ENCODE peak calls at places on chromosomes 5 and 9, in nine cellular contexts. One of them, this sample, is unnamed.
A peak's percentile ranks its signal among the peaks of the same experiment; 100 is the strongest.

GRCh38 chr5:135149956-135150723 is 116.1 kb upstream of the PITX1 start:
- DNase-seq in CD8-positive, alpha-beta T cell: peak; percentile 43
- DNase-seq in heart left ventricle: no peak
- DNase-seq in Panc1: no peak
- DNase-seq in psoas muscle: no peak
- DNase-seq in left ventricle myocardium inferior: no peak
- DNase-seq in endothelial cell of umbilical vein: no peak
- DNase-seq in body of pancreas: no peak
- DNase-seq in heart right ventricle: no peak
- DNase-seq in this sample: no peak

GRCh38 chr5:32583582-32584232 is 1.6 kb upstream of the SUB1 start:
- DNase-seq in CD8-positive, alpha-beta T cell: no peak
- DNase-seq in body of pancreas: no peak
- DNase-seq in psoas muscle: no peak
- DNase-seq in heart left ventricle: no peak
- DNase-seq in heart right ventricle: no peak
- DNase-seq in endothelial cell of umbilical vein: no peak
- DNase-seq in Panc1: no peak
- DNase-seq in left ventricle myocardium inferior: no peak
- DNase-seq in this sample: no peak

GRCh38 chr9:21317956-21318923 is 13.1 kb upstream of the IFNA5 start:
- DNase-seq in Panc1: no peak
- DNase-seq in heart right ventricle: peak; percentile 34
- DNase-seq in body of pancreas: peak; percentile 41
- DNase-seq in CD8-positive, alpha-beta T cell: no peak
- DNase-seq in heart left ventricle: peak; percentile 10
- DNase-seq in endothelial cell of umbilical vein: peak; percentile 76
- DNase-seq in psoas muscle: no peak
- DNase-seq in left ventricle myocardium inferior: no peak
- DNase-seq in this sample: no peak

GRCh38 chr5:92749943-92750342 is 831.1 kb downstream of the NR2F1-AS1 start:
- DNase-seq in Panc1: no peak
- DNase-seq in heart left ventricle: no peak
- DNase-seq in CD8-positive, alpha-beta T cell: no peak
- DNase-seq in heart right ventricle: no peak
- DNase-seq in endothelial cell of umbilical vein: peak; percentile 20
- DNase-seq in left ventricle myocardium inferior: no peak
- DNase-seq in psoas muscle: no peak
- DNase-seq in body of pancreas: no peak
- DNase-seq in this sample: no peak

GRCh38 chr5:26553079-26553478 is 485.3 kb downstream of the CDH9 start:
- DNase-seq in left ventricle myocardium inferior: no peak
- DNase-seq in endothelial cell of umbilical vein: no peak
- DNase-seq in CD8-positive, alpha-beta T cell: no peak
- DNase-seq in heart right ventricle: no peak
- DNase-seq in body of pancreas: no peak
- DNase-seq in psoas muscle: no peak
- DNase-seq in heart left ventricle: no peak
- DNase-seq in Panc1: peak; percentile 48
- DNase-seq in this sample: no peak

GRCh38 chr9:73916016-73916673 is 581.0 kb upstream of the RORB start:
- DNase-seq in Panc1: no peak
- DNase-seq in endothelial cell of umbilical vein: no peak
- DNase-seq in body of pancreas: no peak
- DNase-seq in psoas muscle: no peak
- DNase-seq in heart left ventricle: no peak
- DNase-seq in left ventricle myocardium inferior: no peak
- DNase-seq in CD8-positive, alpha-beta T cell: no peak
- DNase-seq in heart right ventricle: no peak
- DNase-seq in this sample: no peak

GRCh38 chr9:120702075-120702474 is 12.2 kb downstream of the MEGF9 start:
- DNase-seq in heart left ventricle: no peak
- DNase-seq in body of pancreas: no peak
- DNase-seq in endothelial cell of umbilical vein: no peak
- DNase-seq in left ventricle myocardium inferior: no peak
- DNase-seq in Panc1: no peak
- DNase-seq in heart right ventricle: no peak
- DNase-seq in psoas muscle: no peak
- DNase-seq in CD8-positive, alpha-beta T cell: no peak
- DNase-seq in this sample: no peak

GRCh38 chr5:2094616-2094995 is 211.9 kb upstream of the IRX4 start:
- DNase-seq in body of pancreas: no peak
- DNase-seq in endothelial cell of umbilical vein: no peak
- DNase-seq in CD8-positive, alpha-beta T cell: no peak
- DNase-seq in left ventricle myocardium inferior: no peak
- DNase-seq in heart right ventricle: no peak
- DNase-seq in Panc1: no peak
- DNase-seq in heart left ventricle: no peak
- DNase-seq in psoas muscle: no peak
- DNase-seq in this sample: no peak

GRCh38 chr5:1882337-1883119 is at the start of gene IRX4:
- DNase-seq in psoas muscle: peak; percentile 46
- DNase-seq in left ventricle myocardium inferior: no peak
- DNase-seq in CD8-positive, alpha-beta T cell: no peak
- DNase-seq in body of pancreas: no peak
- DNase-seq in heart right ventricle: no peak
- DNase-seq in heart left ventricle: no peak
- DNase-seq in endothelial cell of umbilical vein: no peak
- DNase-seq in Panc1: no peak
- DNase-seq in this sample: peak; percentile 84

GRCh38 chr9:31715250-31715649 is 669.2 kb upstream of the ACO1 start:
- DNase-seq in psoas muscle: no peak
- DNase-seq in body of pancreas: no peak
- DNase-seq in left ventricle myocardium inferior: no peak
- DNase-seq in endothelial cell of umbilical vein: peak; percentile 35
- DNase-seq in CD8-positive, alpha-beta T cell: no peak
- DNase-seq in heart right ventricle: no peak
- DNase-seq in Panc1: no peak
- DNase-seq in heart left ventricle: no peak
- DNase-seq in this sample: no peak

GRCh38 chr5:66538531-66538930 is 57.7 kb upstream of the MAST4 start:
- DNase-seq in psoas muscle: no peak
- DNase-seq in endothelial cell of umbilical vein: no peak
- DNase-seq in Panc1: no peak
- DNase-seq in CD8-positive, alpha-beta T cell: no peak
- DNase-seq in left ventricle myocardium inferior: no peak
- DNase-seq in heart right ventricle: no peak
- DNase-seq in body of pancreas: no peak
- DNase-seq in heart left ventricle: no peak
- DNase-seq in this sample: no peak

GRCh38 chr5:56837386-56837785 is 22.0 kb downstream of the MAP3K1 start:
- DNase-seq in heart left ventricle: no peak
- DNase-seq in psoas muscle: no peak
- DNase-seq in CD8-positive, alpha-beta T cell: no peak
- DNase-seq in left ventricle myocardium inferior: no peak
- DNase-seq in heart right ventricle: no peak
- DNase-seq in body of pancreas: no peak
- DNase-seq in endothelial cell of umbilical vein: peak; percentile 73
- DNase-seq in Panc1: no peak
- DNase-seq in this sample: no peak

GRCh38 chr9:21994996-21995651 is 533 bp downstream of the CDKN2B-AS1 start:
- DNase-seq in CD8-positive, alpha-beta T cell: peak; percentile 79
- DNase-seq in heart right ventricle: peak; percentile 69
- DNase-seq in psoas muscle: peak; percentile 84
- DNase-seq in heart left ventricle: peak; percentile 76
- DNase-seq in Panc1: no peak
- DNase-seq in left ventricle myocardium inferior: peak; percentile 66
- DNase-seq in body of pancreas: peak; percentile 53
- DNase-seq in endothelial cell of umbilical vein: peak; percentile 69
- DNase-seq in this sample: peak; percentile 93

GRCh38 chr9:130857864-130858730 is 23.0 kb downstream of the ABL1 start:
- DNase-seq in body of pancreas: peak; percentile 47
- DNase-seq in psoas muscle: peak; percentile 86
- DNase-seq in CD8-positive, alpha-beta T cell: no peak
- DNase-seq in left ventricle myocardium inferior: peak; percentile 64
- DNase-seq in heart left ventricle: peak; percentile 72
- DNase-seq in heart right ventricle: peak; percentile 74
- DNase-seq in Panc1: no peak
- DNase-seq in endothelial cell of umbilical vein: peak; percentile 46
- DNase-seq in this sample: no peak

GRCh38 chr9:16530669-16531461 is 339.6 kb downstream of the BNC2 start:
- DNase-seq in endothelial cell of umbilical vein: no peak
- DNase-seq in psoas muscle: peak; percentile 85
- DNase-seq in heart left ventricle: no peak
- DNase-seq in heart right ventricle: no peak
- DNase-seq in CD8-positive, alpha-beta T cell: no peak
- DNase-seq in left ventricle myocardium inferior: no peak
- DNase-seq in Panc1: no peak
- DNase-seq in body of pancreas: no peak
- DNase-seq in this sample: peak; percentile 15

GRCh38 chr9:115413766-115414382 is 295.9 kb upstream of the TNC start:
- DNase-seq in psoas muscle: no peak
- DNase-seq in heart right ventricle: no peak
- DNase-seq in endothelial cell of umbilical vein: no peak
- DNase-seq in body of pancreas: no peak
- DNase-seq in Panc1: no peak
- DNase-seq in left ventricle myocardium inferior: no peak
- DNase-seq in heart left ventricle: no peak
- DNase-seq in CD8-positive, alpha-beta T cell: no peak
- DNase-seq in this sample: no peak

GRCh38 chr5:32981061-32981460 is 269.9 kb downstream of the NPR3 start:
- DNase-seq in Panc1: no peak
- DNase-seq in heart left ventricle: no peak
- DNase-seq in CD8-positive, alpha-beta T cell: no peak
- DNase-seq in endothelial cell of umbilical vein: no peak
- DNase-seq in heart right ventricle: no peak
- DNase-seq in left ventricle myocardium inferior: no peak
- DNase-seq in body of pancreas: no peak
- DNase-seq in psoas muscle: no peak
- DNase-seq in this sample: no peak

GRCh38 chr5:72920690-72921089 is 35.2 kb upstream of the FCHO2 start:
- DNase-seq in endothelial cell of umbilical vein: peak; percentile 62
- DNase-seq in psoas muscle: no peak
- DNase-seq in heart right ventricle: no peak
- DNase-seq in CD8-positive, alpha-beta T cell: no peak
- DNase-seq in left ventricle myocardium inferior: no peak
- DNase-seq in Panc1: peak; percentile 45
- DNase-seq in body of pancreas: no peak
- DNase-seq in heart left ventricle: no peak
- DNase-seq in this sample: no peak

GRCh38 chr5:96904054-96904931 is 28.0 kb downstream of the ERAP2 start:
- DNase-seq in body of pancreas: no peak
- DNase-seq in heart right ventricle: no peak
- DNase-seq in heart left ventricle: no peak
- DNase-seq in Panc1: no peak
- DNase-seq in CD8-positive, alpha-beta T cell: no peak
- DNase-seq in left ventricle myocardium inferior: no peak
- DNase-seq in psoas muscle: no peak
- DNase-seq in endothelial cell of umbilical vein: no peak
- DNase-seq in this sample: no peak

GRCh38 chr5:96903300-96903699 is 27.0 kb downstream of the ERAP2 start:
- DNase-seq in psoas muscle: no peak
- DNase-seq in endothelial cell of umbilical vein: no peak
- DNase-seq in body of pancreas: no peak
- DNase-seq in left ventricle myocardium inferior: no peak
- DNase-seq in heart left ventricle: no peak
- DNase-seq in CD8-positive, alpha-beta T cell: no peak
- DNase-seq in heart right ventricle: no peak
- DNase-seq in Panc1: no peak
- DNase-seq in this sample: no peak

GRCh38 chr5:96902876-96903275 is 26.6 kb downstream of the ERAP2 start:
- DNase-seq in heart left ventricle: no peak
- DNase-seq in Panc1: no peak
- DNase-seq in psoas muscle: no peak
- DNase-seq in heart right ventricle: no peak
- DNase-seq in body of pancreas: no peak
- DNase-seq in left ventricle myocardium inferior: no peak
- DNase-seq in endothelial cell of umbilical vein: no peak
- DNase-seq in CD8-positive, alpha-beta T cell: no peak
- DNase-seq in this sample: no peak

GRCh38 chr5:96901841-96902240 is 25.5 kb downstream of the ERAP2 start:
- DNase-seq in body of pancreas: no peak
- DNase-seq in endothelial cell of umbilical vein: no peak
- DNase-seq in CD8-positive, alpha-beta T cell: no peak
- DNase-seq in psoas muscle: no peak
- DNase-seq in heart left ventricle: no peak
- DNase-seq in heart right ventricle: no peak
- DNase-seq in Panc1: no peak
- DNase-seq in left ventricle myocardium inferior: no peak
- DNase-seq in this sample: no peak

GRCh38 chr5:96901384-96901783 is 25.1 kb downstream of the ERAP2 start:
- DNase-seq in heart left ventricle: no peak
- DNase-seq in endothelial cell of umbilical vein: no peak
- DNase-seq in left ventricle myocardium inferior: no peak
- DNase-seq in Panc1: no peak
- DNase-seq in body of pancreas: no peak
- DNase-seq in psoas muscle: no peak
- DNase-seq in CD8-positive, alpha-beta T cell: no peak
- DNase-seq in heart right ventricle: no peak
- DNase-seq in this sample: no peak
- TF ChIP-seq CTCF in heart left ventricle: no peak
- TF ChIP-seq CTCF in endothelial cell of umbilical vein: no peak
- TF ChIP-seq CTCF in left ventricle myocardium inferior: peak; percentile 20
- TF ChIP-seq CTCF in Panc1: peak; percentile 32
- TF ChIP-seq CTCF in body of pancreas: peak; percentile 2
- TF ChIP-seq CTCF in psoas muscle: peak; percentile 9
- TF ChIP-seq CTCF in CD8-positive, alpha-beta T cell: no peak
- TF ChIP-seq CTCF in heart right ventricle: peak; percentile 21
- TF ChIP-seq CTCF in this sample: no peak

GRCh38 chr5:14882658-14883580 is 11.3 kb upstream of the ANKH start:
- DNase-seq in psoas muscle: no peak
- DNase-seq in body of pancreas: peak; percentile 34
- DNase-seq in CD8-positive, alpha-beta T cell: no peak
- DNase-seq in heart right ventricle: peak; percentile 47
- DNase-seq in heart left ventricle: peak; percentile 31
- DNase-seq in Panc1: no peak
- DNase-seq in left ventricle myocardium inferior: peak; percentile 51
- DNase-seq in endothelial cell of umbilical vein: no peak
- DNase-seq in this sample: no peak
- H3K27ac ChIP-seq in psoas muscle: no peak overlapping the region
- H3K27ac ChIP-seq in body of pancreas: no peak overlapping the region
- H3K27ac ChIP-seq in CD8-positive, alpha-beta T cell: no peak overlapping the region
- H3K27ac ChIP-seq in heart right ventricle: no peak overlapping the region
- H3K27ac ChIP-seq in heart left ventricle: peak overlapping the region; percentile 54
- H3K27ac ChIP-seq in Panc1: no peak overlapping the region
- H3K27ac ChIP-seq in left ventricle myocardium inferior: peak overlapping the region; percentile 52
- H3K27ac ChIP-seq in endothelial cell of umbilical vein: no peak overlapping the region
- H3K27ac ChIP-seq in this sample: no peak overlapping the region

DNA sequence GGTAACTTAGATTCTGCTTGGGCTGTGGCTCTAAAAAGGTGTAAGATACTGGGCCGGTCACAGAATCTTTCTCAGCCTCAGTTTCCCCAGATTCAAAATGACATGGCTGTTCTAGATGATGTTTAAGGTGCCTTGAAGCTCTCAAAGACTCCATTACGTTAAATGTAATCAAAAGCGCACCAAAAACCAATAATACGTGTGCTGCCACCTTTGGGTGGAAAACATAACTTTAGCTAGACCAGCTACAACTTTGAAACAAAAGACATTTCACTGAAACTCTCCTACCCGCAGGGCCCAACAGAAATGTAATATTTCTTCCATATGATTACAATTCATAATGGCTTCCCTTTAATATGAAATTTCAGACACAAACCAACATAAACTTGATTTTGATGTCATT is 35.0 kb upstream of the PCSK5 start:
- DNase-seq in left ventricle myocardium inferior: no peak
- DNase-seq in heart right ventricle: peak; percentile 17
- DNase-seq in Panc1: no peak
- DNase-seq in body of pancreas: no peak
- DNase-seq in psoas muscle: no peak
- DNase-seq in endothelial cell of umbilical vein: peak; percentile 17
- DNase-seq in heart left ventricle: peak; percentile 7
- DNase-seq in CD8-positive, alpha-beta T cell: no peak
- DNase-seq in this sample: no peak
- TF ChIP-seq CTCF in left ventricle myocardium inferior: peak; percentile 67
- TF ChIP-seq CTCF in heart right ventricle: peak; percentile 72
- TF ChIP-seq CTCF in Panc1: peak; percentile 33
- TF ChIP-seq CTCF in body of pancreas: peak; percentile 53
- TF ChIP-seq CTCF in psoas muscle: peak; percentile 31
- TF ChIP-seq CTCF in endothelial cell of umbilical vein: peak; percentile 4
- TF ChIP-seq CTCF in heart left ventricle: peak; percentile 34
- TF ChIP-seq CTCF in CD8-positive, alpha-beta T cell: no peak
- TF ChIP-seq CTCF in this sample: peak; percentile 17

GRCh38 chr5:142540774-142541466 is 145.0 kb downstream of the FGF1 start:
- DNase-seq in endothelial cell of umbilical vein: no peak
- DNase-seq in heart right ventricle: peak; percentile 75
- DNase-seq in heart left ventricle: peak; percentile 71
- DNase-seq in body of pancreas: peak; percentile 24
- DNase-seq in psoas muscle: peak; percentile 78
- DNase-seq in left ventricle myocardium inferior: peak; percentile 66
- DNase-seq in CD8-positive, alpha-beta T cell: no peak
- DNase-seq in Panc1: no peak
- DNase-seq in this sample: no peak
- H3K27ac ChIP-seq in endothelial cell of umbilical vein: no peak overlapping the region
- H3K27ac ChIP-seq in heart right ventricle: peak overlapping the region; percentile 75
- H3K27ac ChIP-seq in heart left ventricle: peak overlapping the region; percentile 82
- H3K27ac ChIP-seq in body of pancreas: no peak overlapping the region
- H3K27ac ChIP-seq in psoas muscle: peak overlapping the region; percentile 58
- H3K27ac ChIP-seq in left ventricle myocardium inferior: peak overlapping the region; percentile 91
- H3K27ac ChIP-seq in CD8-positive, alpha-beta T cell: no peak overlapping the region
- H3K27ac ChIP-seq in Panc1: no peak overlapping the region
- H3K27ac ChIP-seq in this sample: peak overlapping the region; percentile 64